ENCODE peak calls at places on chromosomes 4 and X, in seven cellular contexts. H, T, E, F, J, Z and Q are unnamed samples.

GRCh38 chrX:103789004-103789403 is 12.4 kb downstream of the PLP1 start:
- DNase-seq in H (no peak), T (no peak), E (no peak), F (no peak), J (no peak), Z (no peak), Q (no peak)

GRCh38 chr4:153038493-153039311 is 102.6 kb downstream of the FHDC1 start:
- DNase-seq in H (no peak), T (no peak), E (no peak), F (no peak), J (peak), Z (no peak), Q (no peak)

GRCh38 chr4:83219344-83219990 is 65.1 kb downstream of the COQ2 start:
- DNase-seq in H (no peak), T (no peak), E (peak), F (no peak), J (peak), Z (no peak), Q (no peak)

GRCh38 chr4:84215218-84215617 is 283.9 kb downstream of the NKX6-1 start:
- DNase-seq in H (no peak), T (no peak), E (no peak), F (no peak), J (no peak), Z (no peak), Q (no peak)

GRCh38 chr4:8379771-8380170 is 60.8 kb downstream of the ACOX3 start:
- DNase-seq in H (peak), T (no peak), E (no peak), F (no peak), J (no peak), Z (no peak), Q (no peak)

GRCh38 chr4:26964994-26965393 is 104.4 kb downstream of the STIM2 start:
- DNase-seq in H (no peak), T (no peak), E (no peak), F (no peak), J (no peak), Z (no peak), Q (no peak)

GRCh38 chr4:141909541-141909940 is 273.2 kb downstream of the IL15 start:
- DNase-seq in H (no peak), T (no peak), E (no peak), F (no peak), J (no peak), Z (no peak), Q (no peak)

GRCh38 chr4:100823993-100824323 is 306.1 kb upstream of the EMCN start:
- DNase-seq in H (no peak), T (no peak), E (no peak), F (no peak), J (no peak), Z (no peak), Q (no peak)

GRCh38 chrX:153993079-153993478 is 20.5 kb downstream of the TMEM187 start:
- DNase-seq in H (no peak), T (no peak), E (no peak), F (no peak), J (no peak), Z (no peak), Q (no peak)

GRCh38 chr4:56606385-56606784 is 74.7 kb downstream of the HOPX start:
- DNase-seq in H (no peak), T (no peak), E (no peak), F (no peak), J (no peak), Z (no peak), Q (no peak)

GRCh38 chr4:66785479-66785878 is 759.8 kb downstream of the CENPC start:
- DNase-seq in H (no peak), T (no peak), E (no peak), F (no peak), J (no peak), Z (no peak), Q (no peak)

GRCh38 chr4:105683038-105683437 is 25.5 kb downstream of the INTS12 start:
- DNase-seq in H (no peak), T (no peak), E (peak), F (no peak), J (peak), Z (no peak), Q (no peak)

GRCh38 chr4:101238706-101239105 is 108.6 kb downstream of the PPP3CA start:
- DNase-seq in H (no peak), T (no peak), E (no peak), F (no peak), J (no peak), Z (no peak), Q (no peak)

GRCh38 chr4:1777822-1778641 is 15.1 kb upstream of the FGFR3 start:
- DNase-seq in H (no peak), T (peak), E (no peak), F (no peak), J (no peak), Z (peak), Q (no peak)

GRCh38 chr4:25970241-25970675 is 56.2 kb downstream of the SMIM20 start:
- DNase-seq in H (peak), T (no peak), E (peak), F (no peak), J (no peak), Z (no peak), Q (no peak)

GRCh38 chrX:118675966-118676349 is 51.4 kb upstream of the IL13RA1 start:
- DNase-seq in H (no peak), T (no peak), E (no peak), F (no peak), J (no peak), Z (no peak), Q (no peak)

GRCh38 chr4:125520258-125520990 is 205.7 kb downstream of the FAT4 start:
- DNase-seq in H (no peak), T (no peak), E (no peak), F (no peak), J (no peak), Z (no peak), Q (no peak)

GRCh38 chrX:40085086-40085551 is 12.6 kb downstream of the BCOR start:
- DNase-seq in H (no peak), T (no peak), E (no peak), F (no peak), J (no peak), Z (no peak), Q (no peak)
- TF ChIP-seq POLR2AphosphoS5 in H (no peak), T (no peak), E (no peak), F (no peak), J (peak), Z (no peak), Q (no peak)

DNA sequence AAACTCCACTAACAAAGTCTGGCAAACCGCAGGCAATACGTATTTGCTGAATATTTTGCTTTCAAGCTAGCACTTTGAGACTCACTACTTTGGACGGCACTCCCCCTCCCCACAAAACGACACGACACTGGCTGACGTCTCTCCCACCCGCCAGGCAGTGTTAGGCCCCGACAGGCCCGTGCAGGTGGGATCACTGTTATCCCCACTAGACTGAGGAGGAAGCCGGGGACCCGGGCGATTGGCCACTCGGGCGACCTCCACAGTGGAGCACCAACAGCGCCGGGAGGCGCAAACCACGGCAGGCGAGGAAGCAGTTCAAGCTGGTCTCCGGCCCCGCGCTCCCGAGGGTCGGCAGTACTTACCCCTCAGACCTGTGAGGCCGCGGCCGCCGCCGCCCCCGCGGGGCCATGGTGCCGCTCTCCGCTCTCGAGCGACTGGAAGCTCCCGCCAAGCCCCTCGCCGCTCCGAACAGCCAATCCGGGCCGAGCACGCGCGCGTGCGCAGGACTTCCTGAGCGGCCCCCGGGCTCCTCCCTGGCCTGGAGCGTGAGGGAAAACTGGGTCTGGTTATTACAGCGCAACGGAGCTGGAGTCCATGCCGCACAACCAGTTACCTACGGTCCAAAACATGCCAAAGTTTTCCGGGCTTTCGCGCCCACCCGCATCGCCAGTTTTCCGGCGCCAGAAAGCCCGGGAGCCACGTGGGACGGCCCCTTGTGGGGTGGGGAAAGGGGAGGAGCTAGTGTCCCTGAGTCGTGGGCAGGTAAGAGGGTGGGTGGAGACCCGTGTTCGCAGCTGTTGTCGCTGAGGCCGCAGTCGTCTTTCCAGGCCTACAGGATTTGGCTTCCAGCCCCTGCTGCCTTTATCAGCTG is at the start of gene CENPU:
- DNase-seq in H (peak), T (peak), E (peak), F (peak), J (peak), Z (peak), Q (peak)
- TF ChIP-seq EP300 in H (no peak), T (no peak), E (peak), F (peak), J (no peak), Z (peak), Q (no peak)

GRCh38 chr4:164210377-164210776 is 543.6 kb upstream of the SMIM31 start:
- DNase-seq in H (no peak), T (no peak), E (no peak), F (no peak), J (no peak), Z (no peak), Q (no peak)

GRCh38 chr4:164207460-164207859 is 546.5 kb upstream of the SMIM31 start:
- DNase-seq in H (no peak), T (no peak), E (no peak), F (no peak), J (no peak), Z (no peak), Q (no peak)

GRCh38 chr4:164203476-164203875 is 550.5 kb upstream of the SMIM31 start:
- DNase-seq in H (no peak), T (no peak), E (no peak), F (no peak), J (no peak), Z (no peak), Q (no peak)

GRCh38 chr4:164204434-164204833 is 549.5 kb upstream of the SMIM31 start:
- DNase-seq in H (no peak), T (no peak), E (no peak), F (no peak), J (no peak), Z (no peak), Q (no peak)
- H3K4me3 ChIP-seq in H (no peak), T (no peak), E (no peak), F (no peak), J (no peak), Z (no peak), Q (no peak)

GRCh38 chr4:166687828-166688227 is 546.5 kb downstream of the SPOCK3 start:
- DNase-seq in H (no peak), T (no peak), E (no peak), F (no peak), J (no peak), Z (no peak), Q (no peak)
- TF ChIP-seq POLR2AphosphoS5 in H (no peak), T (no peak), E (no peak), F (no peak), J (no peak), Z (no peak), Q (no peak)